ENCODE peak calls at places on chromosomes 7 and 10, in ten cellular contexts. Q is Right ventricle myocardium superior, A is left kidney, Z is AG10803, M is NCI-H2081, W is K562, V is neural progenitor cell, L is NCI-H510A, C is WTC11, F is T-helper 9 cell. E is an unnamed sample.

GRCh38 chr7:7505936-7506335 is 29.7 kb downstream of the COL28A1 start:
- DNase-seq in L (no peak), Q (no peak), V (no peak), A (no peak), M (no peak), W (no peak), C (no peak), Z (no peak), F (no peak), E (no peak)

GRCh38 chr7:130008941-130009847 is 42.0 kb downstream of the ZC3HC1 start:
- DNase-seq in M (peak; percentile 58), V (no peak), F (no peak), L (no peak), C (no peak), A (no peak), W (no peak), Q (no peak), Z (peak; percentile 65), E (no peak)

GRCh38 chr10:45464958-45465567 is 91.0 kb downstream of the ALOX5 start:
- DNase-seq in M (peak; percentile 30), C (peak; percentile 81), Q (peak; percentile 83), Z (peak; percentile 66), F (peak; percentile 68), L (no peak), V (peak; percentile 83), W (peak; percentile 88), A (peak; percentile 90), E (no peak)

GRCh38 chr7:81013036-81013435 is 94.2 kb upstream of the SEMA3C start:
- DNase-seq in A (peak; percentile 27), M (no peak), V (no peak), W (no peak), F (no peak), C (no peak), Z (peak; percentile 80), Q (no peak), L (no peak), E (no peak)

GRCh38 chr10:44696496-44696895 is 214.6 kb upstream of the TMEM72 start:
- DNase-seq in F (no peak), C (no peak), V (no peak), M (no peak), Z (peak; percentile 96), W (no peak), A (peak; percentile 25), Q (no peak), L (no peak), E (no peak)

GRCh38 chr10:112226439-112227248 is 43.1 kb upstream of the GPAM start:
- DNase-seq in Z (no peak), C (no peak), L (no peak), A (no peak), Q (no peak), M (no peak), V (no peak), W (no peak), F (no peak), E (no peak)

GRCh38 chr10:103171278-103171677 is 21.8 kb downstream of the NT5C2 start:
- DNase-seq in W (no peak), L (no peak), V (no peak), Z (no peak), F (no peak), A (no peak), Q (no peak), M (no peak), C (no peak), E (no peak)

GRCh38 chr10:4409281-4409680 is 416.7 kb upstream of the AKR1E2 start:
- DNase-seq in F (no peak), L (no peak), Q (no peak), V (no peak), Z (no peak), M (no peak), W (no peak), A (no peak), C (no peak), E (no peak)

GRCh38 chr10:103926722-103927319 is 8.8 kb upstream of the STN1 start:
- DNase-seq in M (no peak), C (no peak), A (peak; percentile 35), V (no peak), F (no peak), Q (no peak), Z (no peak), W (no peak), L (no peak), E (no peak)

GRCh38 chr10:54833029-54833428 is 32.0 kb upstream of the PCDH15 start:
- DNase-seq in V (no peak), F (no peak), Z (no peak), M (no peak), A (no peak), L (no peak), Q (no peak), C (no peak), W (no peak), E (no peak)